ENCODE peak calls at places on chromosomes 11 and 22, in four cellular contexts. B, P, H and V are unnamed samples.
A peak's percentile ranks its signal among the peaks of the same experiment; 100 is the strongest.

GRCh38 chr11:76639621-76640020 is 30.9 kb downstream of the LRRC32 start:
- DNase-seq in B (no peak), P (no peak), H (no peak), V (no peak)

GRCh38 chr11:103851166-103851651 is 185.2 kb upstream of the DDI1 start:
- DNase-seq in B (no peak), H (no peak), P (no peak), V (no peak)

GRCh38 chr22:46909237-46910030 is 147.0 kb downstream of the TBC1D22A start:
- DNase-seq in B (no peak), P (no peak), H (no peak), V (no peak)

GRCh38 chr11:84870486-84870885 is 756.7 kb downstream of the DLG2 start:
- DNase-seq in H (no peak), P (no peak), B (no peak), V (no peak)

GRCh38 chr11:1482581-1483444 is 3.8 kb downstream of the MOB2 start:
- DNase-seq in H (no peak), P (no peak), B (no peak), V (no peak)

GRCh38 chr11:134945993-134946392 is 534.0 kb upstream of the B3GAT1 start:
- DNase-seq in P (no peak), H (no peak), B (no peak), V (no peak)

GRCh38 chr11:128709402-128709801 is 15.5 kb downstream of the FLI1 start:
- DNase-seq in B (peak; percentile 12), P (no peak), H (no peak), V (no peak)

GRCh38 chr11:96340555-96340885 is 2.5 kb downstream of the MAML2 start:
- DNase-seq in P (no peak), B (no peak), H (no peak), V (no peak)

GRCh38 chr11:126628790-126629621 is 273.5 kb downstream of the ST3GAL4 start:
- DNase-seq in H (no peak), B (no peak), P (no peak), V (no peak)

GRCh38 chr11:64088159-64089026 is 52.7 kb downstream of the FLRT1 start:
- DNase-seq in B (peak; percentile 45), H (peak; percentile 38), P (no peak), V (peak; percentile 6)

GRCh38 chr11:28981331-28981865 is 873.2 kb downstream of the METTL15 start:
- DNase-seq in H (no peak), B (no peak), P (no peak), V (no peak)

GRCh38 chr22:35150163-35151107 is 84.5 kb downstream of the ISX start:
- DNase-seq in P (peak; percentile 41), H (peak; percentile 58), B (peak; percentile 36), V (peak; percentile 24)

GRCh38 chr11:111438846-111439520 is 59.9 kb upstream of the POU2AF1 start:
- DNase-seq in H (no peak), P (no peak), B (no peak), V (no peak)

GRCh38 chr22:26986884-26987283 is 329.5 kb downstream of the MIAT start:
- DNase-seq in B (no peak), H (no peak), P (no peak), V (no peak)

GRCh38 chr22:48744967-48745841 is 1082.5 kb downstream of the BRD1 start:
- DNase-seq in P (no peak), H (no peak), B (no peak), V (no peak)

GRCh38 chr22:47205081-47205491 is 442.6 kb downstream of the TBC1D22A start:
- DNase-seq in H (no peak), P (no peak), B (no peak), V (no peak)

GRCh38 chr11:3121931-3122774 is 43.0 kb downstream of the OSBPL5 start:
- DNase-seq in P (no peak), B (no peak), H (no peak), V (no peak)

GRCh38 chr22:20243545-20244249 is 24.4 kb downstream of the RTN4R start:
- DNase-seq in H (no peak), B (no peak), P (peak; percentile 82), V (no peak)

GRCh38 chr11:13800901-13801300 is 132.4 kb downstream of the FAR1 start:
- DNase-seq in P (no peak), H (no peak), B (no peak), V (no peak)

GRCh38 chr22:41504397-41504796 is 35.5 kb downstream of the ACO2 start:
- DNase-seq in B (no peak), H (no peak), P (no peak), V (no peak)

GRCh38 chr11:14021738-14022137 is 59.2 kb downstream of the SPON1 start:
- DNase-seq in B (no peak), P (no peak), H (no peak), V (no peak)

GRCh38 chr11:118287006-118287405 is 17.5 kb upstream of the CD3E start:
- DNase-seq in H (no peak), B (no peak), P (no peak), V (no peak)

GRCh38 chr11:1305063-1305495 is 4.4 kb downstream of the TOLLIP start:
- DNase-seq in H (no peak), B (no peak), P (no peak), V (no peak)

GRCh38 chr11:45145421-45146071 is 893 bp upstream of the PRDM11 start:
- DNase-seq in P (peak; percentile 25), B (no peak), H (peak; percentile 56), V (no peak)

GRCh38 chr11:41457216-41458014 is 2.0 kb downstream of the LRRC4C start:
- DNase-seq in H (no peak), P (no peak), B (no peak), V (no peak)

GRCh38 chr11:21511835-21512440 is 680.9 kb upstream of the ANO5 start:
- DNase-seq in P (peak; percentile 29), H (peak; percentile 71), B (peak; percentile 48), V (peak; percentile 3)

GRCh38 chr11:65860278-65861164 is at the start of gene MUS81:
- DNase-seq in P (peak; percentile 95), B (peak; percentile 97), H (peak; percentile 91), V (peak; percentile 99)

GRCh38 chr22:50082197-50082715 is 3.0 kb downstream of the MLC1 start:
- DNase-seq in P (no peak), H (no peak), B (no peak), V (no peak)

GRCh38 chr11:65868076-65868667 is 4.4 kb downstream of the EFEMP2 start:
- DNase-seq in H (no peak), P (no peak), B (no peak), V (no peak)

GRCh38 chr11:86150826-86151187 is 81.9 kb upstream of the PICALM start:
- DNase-seq in P (no peak), B (no peak), H (no peak), V (no peak)

GRCh38 chr11:128135451-128135850 is 451.9 kb downstream of the ETS1 start:
- DNase-seq in P (no peak), H (no peak), B (no peak), V (no peak)

GRCh38 chr11:37110383-37110782 is 512.3 kb upstream of the RAG2 start:
- DNase-seq in B (no peak), H (no peak), P (no peak), V (no peak)

GRCh38 chr22:22988785-22989184 is 81.5 kb upstream of the GNAZ start:
- DNase-seq in P (no peak), H (no peak), B (no peak), V (no peak)

GRCh38 chr22:48397531-48398180 is 1430.0 kb downstream of the BRD1 start:
- DNase-seq in B (no peak), H (no peak), P (no peak), V (no peak)

DNA sequence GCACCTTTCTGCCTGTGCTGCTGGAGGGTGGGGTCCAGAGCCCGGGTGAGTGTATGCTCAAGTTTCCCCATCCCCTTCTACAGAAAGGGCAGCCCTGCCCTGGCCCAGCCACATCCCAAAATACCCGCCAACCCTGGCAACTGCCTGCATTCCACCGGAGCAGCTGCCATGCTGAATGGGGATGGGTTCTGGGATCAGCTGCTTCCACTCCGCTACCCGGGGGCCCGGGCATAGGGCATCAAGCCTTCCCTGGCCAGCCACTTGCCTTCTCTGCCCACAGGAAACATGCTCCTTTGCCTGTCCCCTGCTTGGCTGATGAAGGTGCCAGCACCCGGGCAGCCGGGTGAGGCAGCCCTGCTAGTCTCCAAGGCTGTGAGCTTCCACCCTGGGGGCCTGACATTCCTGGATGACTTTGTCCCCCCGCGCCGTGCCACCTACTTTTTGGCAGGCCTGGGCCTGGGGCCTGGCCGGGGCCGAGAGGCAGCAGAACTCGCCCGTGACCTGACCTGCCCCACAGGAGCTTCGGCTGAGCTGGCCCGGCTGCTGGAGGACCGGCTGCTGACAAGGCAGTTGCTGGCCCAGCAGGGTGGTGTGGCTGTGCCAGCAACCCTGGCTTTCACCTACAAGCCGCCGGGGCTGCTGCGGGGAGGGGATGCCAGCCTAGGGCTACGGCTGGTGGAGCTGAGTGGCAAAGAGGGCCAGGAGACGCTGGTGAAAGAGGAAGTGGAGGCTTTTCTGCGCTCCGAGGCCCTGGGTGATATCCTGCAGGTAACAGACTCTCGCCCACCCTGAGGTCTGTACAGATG is 3.2 kb downstream of the CARNS1 start:
- DNase-seq in B (no peak), P (no peak), H (no peak), V (no peak)
- TF ChIP-seq CTCF in B (no peak), P (no peak), H (no peak), V (no peak)

DNA sequence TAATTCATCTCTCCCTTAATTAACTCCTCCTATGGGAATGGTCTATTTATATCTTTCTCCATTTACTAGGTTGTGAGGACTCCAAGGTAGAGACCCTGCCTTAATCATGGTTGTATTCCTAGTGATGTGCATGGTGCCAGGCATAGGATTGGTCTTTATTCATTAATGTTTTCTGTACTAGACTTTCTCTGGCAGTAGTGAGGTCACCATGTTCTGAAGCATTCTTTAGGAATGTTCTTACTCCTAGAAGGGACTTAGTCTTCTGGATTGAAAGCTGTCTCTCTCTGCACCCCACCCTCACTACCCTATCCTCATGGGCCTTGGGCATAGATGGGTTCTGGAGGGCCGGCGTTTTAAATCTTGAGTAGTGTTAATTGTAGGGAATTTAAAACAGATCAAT is 10.6 kb upstream of the INSC start:
- DNase-seq in P (no peak), B (no peak), H (no peak), V (no peak)
- TF ChIP-seq SIN3A in P (no peak), B (no peak), H (no peak), V (no peak)

GRCh38 chr11:94755494-94755893 is 12.7 kb upstream of the AMOTL1 start:
- DNase-seq in H (no peak), P (peak; percentile 53), B (no peak), V (no peak)
- TF ChIP-seq CTCF in H (peak; percentile 14), P (peak; percentile 29), B (no peak), V (no peak)

DNA sequence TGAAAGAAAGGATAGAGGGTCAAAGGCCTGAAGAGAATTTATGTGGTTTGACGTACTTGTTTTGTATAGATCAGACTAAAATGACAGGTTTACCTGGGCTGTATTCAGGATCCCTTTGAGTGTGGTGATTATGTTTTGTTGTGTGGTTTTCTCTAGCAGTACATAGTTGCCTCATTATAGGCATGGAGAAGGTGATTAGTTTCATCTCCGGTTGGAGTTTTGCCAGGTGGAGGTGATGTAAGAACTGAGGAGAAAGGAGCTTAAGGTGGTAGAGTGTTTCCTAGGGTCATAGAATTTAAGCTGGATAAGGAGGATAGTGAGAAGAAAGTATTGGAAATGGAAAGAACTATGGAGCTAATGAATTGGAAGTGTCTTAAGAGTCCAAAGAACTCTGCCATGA is 229.0 kb downstream of the TMEM135 start:
- DNase-seq in H (no peak), B (no peak), P (peak; percentile 13), V (no peak)
- TF ChIP-seq SIN3A in H (no peak), B (no peak), P (no peak), V (no peak)

DNA sequence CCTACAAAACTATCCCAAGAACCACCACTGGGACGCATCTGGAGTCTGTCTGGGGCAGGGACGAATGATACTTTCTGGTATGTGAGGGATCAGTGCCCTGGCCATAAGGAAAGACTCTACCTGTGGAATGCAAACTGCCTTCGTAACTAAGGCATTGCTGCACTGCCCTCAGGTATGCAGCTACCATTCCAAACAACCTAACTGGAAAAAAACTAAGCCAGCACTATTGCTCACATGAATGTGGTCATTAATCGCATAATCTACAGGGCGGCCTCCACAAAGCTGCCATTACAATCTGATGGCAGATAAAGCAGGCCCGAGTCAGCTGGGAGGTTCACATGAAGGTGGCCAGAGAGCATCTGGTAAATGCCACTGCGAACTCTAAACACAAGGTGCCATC is 3.9 kb downstream of the PACSIN2 start:
- DNase-seq in B (peak; percentile 45), H (no peak), P (no peak), V (no peak)
- TF ChIP-seq CTCF in B (no peak), H (peak; percentile 19), P (no peak), V (no peak)